ENCODE peak calls at places on chromosome 4, in five cellular contexts. One of them, this sample, is unnamed.

GRCh38 chr4:5788144-5788543 is 77.1 kb downstream of the EVC start:
- DNase-seq in GM03348: no peak
- DNase-seq in retina: no peak
- DNase-seq in adrenal gland: no peak
- DNase-seq in CD14-positive monocyte: no peak
- DNase-seq in this sample: no peak

GRCh38 chr4:8048856-8049686 is 109.4 kb upstream of the AFAP1 start:
- DNase-seq in GM03348: no peak
- DNase-seq in CD14-positive monocyte: no peak
- DNase-seq in retina: peak
- DNase-seq in adrenal gland: no peak
- DNase-seq in this sample: no peak

GRCh38 chr4:126213996-126214395 is 899.2 kb downstream of the FAT4 start:
- DNase-seq in GM03348: no peak
- DNase-seq in retina: no peak
- DNase-seq in adrenal gland: no peak
- DNase-seq in CD14-positive monocyte: no peak
- DNase-seq in this sample: no peak

GRCh38 chr4:36794716-36795115 is 449.8 kb upstream of the NWD2 start:
- DNase-seq in adrenal gland: no peak
- DNase-seq in CD14-positive monocyte: no peak
- DNase-seq in retina: no peak
- DNase-seq in GM03348: no peak
- DNase-seq in this sample: no peak

GRCh38 chr4:159150838-159151390 is 48.0 kb downstream of the RAPGEF2 start:
- DNase-seq in retina: no peak
- DNase-seq in GM03348: no peak
- DNase-seq in CD14-positive monocyte: no peak
- DNase-seq in adrenal gland: no peak
- DNase-seq in this sample: no peak

GRCh38 chr4:95505801-95506200 is 43.0 kb downstream of the UNC5C start:
- DNase-seq in adrenal gland: no peak
- DNase-seq in GM03348: no peak
- DNase-seq in retina: no peak
- DNase-seq in CD14-positive monocyte: no peak
- DNase-seq in this sample: no peak

GRCh38 chr4:1727117-1728031 is 6.1 kb downstream of the TACC3 start:
- DNase-seq in adrenal gland: peak
- DNase-seq in CD14-positive monocyte: peak
- DNase-seq in GM03348: peak
- DNase-seq in retina: no peak
- DNase-seq in this sample: no peak

GRCh38 chr4:123418486-123418931 is 21.9 kb downstream of the SPRY1 start:
- DNase-seq in GM03348: peak
- DNase-seq in retina: peak
- DNase-seq in adrenal gland: no peak
- DNase-seq in CD14-positive monocyte: no peak
- DNase-seq in this sample: no peak

GRCh38 chr4:80072607-80073361 is at the start of gene ANTXR2:
- DNase-seq in adrenal gland: peak
- DNase-seq in CD14-positive monocyte: peak
- DNase-seq in GM03348: peak
- DNase-seq in retina: peak
- DNase-seq in this sample: peak

GRCh38 chr4:184453402-184454160 is 20.8 kb downstream of the IRF2 start:
- DNase-seq in GM03348: peak
- DNase-seq in retina: no peak
- DNase-seq in CD14-positive monocyte: peak
- DNase-seq in adrenal gland: no peak
- DNase-seq in this sample: no peak

GRCh38 chr4:78297075-78297815 is 240.1 kb downstream of the FRAS1 start:
- DNase-seq in GM03348: peak
- DNase-seq in adrenal gland: no peak
- DNase-seq in retina: no peak
- DNase-seq in CD14-positive monocyte: no peak
- DNase-seq in this sample: no peak

GRCh38 chr4:140243345-140243753 is 89.4 kb upstream of the MAML3 start:
- DNase-seq in adrenal gland: no peak
- DNase-seq in retina: no peak
- DNase-seq in CD14-positive monocyte: no peak
- DNase-seq in GM03348: no peak
- DNase-seq in this sample: no peak

GRCh38 chr4:189001283-189001970 is 862.2 kb downstream of the TRIML1 start:
- DNase-seq in retina: no peak
- DNase-seq in GM03348: no peak
- DNase-seq in CD14-positive monocyte: no peak
- DNase-seq in adrenal gland: no peak
- DNase-seq in this sample: no peak

GRCh38 chr4:1516881-1517480 is 110.7 kb upstream of the NKX1-1 start:
- DNase-seq in adrenal gland: no peak
- DNase-seq in GM03348: no peak
- DNase-seq in CD14-positive monocyte: peak
- DNase-seq in retina: no peak
- DNase-seq in this sample: no peak

GRCh38 chr4:156173481-156173880 is 219.8 kb upstream of the CTSO start:
- DNase-seq in CD14-positive monocyte: no peak
- DNase-seq in GM03348: no peak
- DNase-seq in adrenal gland: no peak
- DNase-seq in retina: no peak
- DNase-seq in this sample: no peak

GRCh38 chr4:47639531-47639930 is 154.5 kb downstream of the ATP10D start:
- DNase-seq in adrenal gland: no peak
- DNase-seq in retina: no peak
- DNase-seq in CD14-positive monocyte: no peak
- DNase-seq in GM03348: no peak
- DNase-seq in this sample: no peak

GRCh38 chr4:168496834-168497233 is at the start of gene PALLD:
- DNase-seq in retina: no peak
- DNase-seq in GM03348: peak
- DNase-seq in adrenal gland: no peak
- DNase-seq in CD14-positive monocyte: no peak
- DNase-seq in this sample: no peak

GRCh38 chr4:154545689-154546088 is 4.5 kb downstream of the PLRG1 start:
- DNase-seq in CD14-positive monocyte: no peak
- DNase-seq in GM03348: no peak
- DNase-seq in retina: no peak
- DNase-seq in adrenal gland: no peak
- DNase-seq in this sample: no peak

GRCh38 chr4:98710831-98711230 is 52.4 kb upstream of the TSPAN5 start:
- DNase-seq in adrenal gland: no peak
- DNase-seq in GM03348: peak
- DNase-seq in retina: no peak
- DNase-seq in CD14-positive monocyte: no peak
- DNase-seq in this sample: no peak

GRCh38 chr4:154757713-154758112 is 13.9 kb downstream of the LRAT start:
- DNase-seq in retina: no peak
- DNase-seq in GM03348: no peak
- DNase-seq in adrenal gland: no peak
- DNase-seq in CD14-positive monocyte: no peak
- DNase-seq in this sample: no peak

GRCh38 chr4:113878718-113879117 is 100.7 kb downstream of the ARSJ start:
- DNase-seq in adrenal gland: no peak
- DNase-seq in GM03348: no peak
- DNase-seq in CD14-positive monocyte: no peak
- DNase-seq in retina: peak
- DNase-seq in this sample: no peak

GRCh38 chr4:145041378-145041777 is 56.6 kb downstream of the ANAPC10 start:
- DNase-seq in adrenal gland: no peak
- DNase-seq in GM03348: no peak
- DNase-seq in CD14-positive monocyte: no peak
- DNase-seq in retina: no peak
- DNase-seq in this sample: no peak

GRCh38 chr4:82839624-82840023 is 41.0 kb upstream of the SCD5 start:
- DNase-seq in adrenal gland: no peak
- DNase-seq in GM03348: no peak
- DNase-seq in retina: no peak
- DNase-seq in CD14-positive monocyte: no peak
- DNase-seq in this sample: no peak

GRCh38 chr4:139711461-139711860 is 45.8 kb downstream of the MGST2 start:
- DNase-seq in GM03348: no peak
- DNase-seq in CD14-positive monocyte: no peak
- DNase-seq in retina: no peak
- DNase-seq in adrenal gland: peak
- DNase-seq in this sample: no peak

GRCh38 chr4:98283219-98284199 is 22.3 kb downstream of the RAP1GDS1 start:
- DNase-seq in GM03348: peak
- DNase-seq in adrenal gland: no peak
- DNase-seq in retina: no peak
- DNase-seq in CD14-positive monocyte: no peak
- DNase-seq in this sample: no peak

GRCh38 chr4:14196141-14196540 is 568.6 kb upstream of the BOD1L1 start:
- DNase-seq in GM03348: peak
- DNase-seq in CD14-positive monocyte: no peak
- DNase-seq in adrenal gland: peak
- DNase-seq in retina: no peak
- DNase-seq in this sample: no peak

GRCh38 chr4:1939664-1940509 is 68.7 kb downstream of the NSD2 start:
- DNase-seq in GM03348: peak
- DNase-seq in retina: no peak
- DNase-seq in adrenal gland: no peak
- DNase-seq in CD14-positive monocyte: no peak
- DNase-seq in this sample: no peak

GRCh38 chr4:81896936-81897335 is 425.2 kb upstream of the RASGEF1B start:
- DNase-seq in retina: no peak
- DNase-seq in CD14-positive monocyte: no peak
- DNase-seq in adrenal gland: no peak
- DNase-seq in GM03348: no peak
- DNase-seq in this sample: no peak

GRCh38 chr4:113534698-113535097 is 226.8 kb downstream of the CAMK2D start:
- DNase-seq in CD14-positive monocyte: no peak
- DNase-seq in adrenal gland: no peak
- DNase-seq in retina: no peak
- DNase-seq in GM03348: peak
- DNase-seq in this sample: no peak

GRCh38 chr4:75844151-75844662 is 58.0 kb downstream of the PPEF2 start:
- DNase-seq in adrenal gland: no peak
- DNase-seq in GM03348: peak
- DNase-seq in CD14-positive monocyte: no peak
- DNase-seq in retina: no peak
- DNase-seq in this sample: no peak